ENCODE peak calls at places on chromosomes 7 and 10, in eight cellular contexts. P is NCI-H748 treated with DMSO at 0.1 percent for 48 hours; U is renal cortical epithelial cell; N is activated CD4-positive, alpha-beta memory T cell treated with anti-CD3 and anti-CD28 coated beads, Interleukin-2, amount 10 ng/mL, durations not matched to agents 7 days and 5 days; O is NCI-H2171 treated with DMSO at 0.1 percent for 48 hours; D is NCI-H226; M is Calu3; A is NCI-H1694. I is an unnamed sample.
A peak's percentile ranks its signal among the peaks of the same experiment; 100 is the strongest.

GRCh38 chr10:3076138-3076537 is 8.8 kb downstream of the PFKP start:
- DNase-seq in P (no peak), U (no peak), N (no peak), O (no peak), D (no peak), M (no peak), A (no peak), I (no peak)

GRCh38 chr10:100515612-100516011 is 4.0 kb downstream of the SEC31B start:
- DNase-seq in P (no peak), U (no peak), N (no peak), O (no peak), D (no peak), M (no peak), A (no peak), I (no peak)

GRCh38 chr7:47866120-47866519 is 82.1 kb downstream of the PKD1L1 start:
- DNase-seq in P (no peak), U (no peak), N (no peak), O (no peak), D (no peak), M (no peak), A (no peak), I (no peak)

GRCh38 chr7:17307033-17307432 is 8.6 kb downstream of the AHR start:
- DNase-seq in P (no peak), U (peak; percentile 24), N (no peak), O (no peak), D (no peak), M (no peak), A (no peak), I (no peak)

GRCh38 chr10:29908977-29909376 is 150.4 kb downstream of the JCAD start:
- DNase-seq in P (no peak), U (no peak), N (peak; percentile 17), O (peak; percentile 14), D (no peak), M (no peak), A (no peak), I (no peak)

GRCh38 chr10:73060738-73061635 is 35.7 kb downstream of the P4HA1 start:
- DNase-seq in P (peak; percentile 19), U (peak; percentile 59), N (no peak), O (peak; percentile 58), D (peak; percentile 9), M (no peak), A (peak; percentile 43), I (peak; percentile 28)

GRCh38 chr7:136009488-136010079 is 32.4 kb upstream of the MTPN start:
- DNase-seq in P (peak; percentile 56), U (peak; percentile 54), N (no peak), O (peak; percentile 41), D (no peak), M (peak; percentile 17), A (peak; percentile 64), I (peak; percentile 51)

GRCh38 chr10:74882831-74883230 is 56.4 kb downstream of the KAT6B start:
- DNase-seq in P (no peak), U (no peak), N (no peak), O (no peak), D (no peak), M (no peak), A (no peak), I (no peak)

GRCh38 chr7:930975-931758 is 23.3 kb downstream of the ADAP1 start:
- DNase-seq in P (no peak), U (no peak), N (no peak), O (no peak), D (no peak), M (no peak), A (no peak), I (no peak)